ENCODE peak calls at places on chromosome 6, in six cellular contexts. D, I, N, O, G and U are unnamed samples.

GRCh38 chr6:108904731-108905130 is 56.5 kb downstream of the ARMC2 start:
- DNase-seq in I (no peak), G (no peak), D (no peak), O (no peak), N (no peak), U (no peak)

GRCh38 chr6:157242791-157243190 is 80.5 kb downstream of the TMEM242 start:
- DNase-seq in D (no peak), N (no peak), O (no peak), I (no peak), G (no peak), U (no peak)

GRCh38 chr6:136792066-136792944 is at the start of gene MAP3K5:
- DNase-seq in N (peak; percentile 89), I (peak; percentile 55), O (peak; percentile 86), D (peak; percentile 89), G (peak; percentile 87), U (peak; percentile 84)

GRCh38 chr6:25504661-25505060 is 147.4 kb upstream of the SCGN start:
- DNase-seq in I (no peak), D (no peak), G (no peak), O (peak; percentile 48), N (no peak), U (no peak)

GRCh38 chr6:148513145-148514071 is 170.8 kb downstream of the SASH1 start:
- DNase-seq in D (no peak), N (no peak), G (no peak), I (no peak), O (peak; percentile 50), U (no peak)

GRCh38 chr6:157982297-157982579 is 575 bp downstream of the SYNJ2 start:
- DNase-seq in D (peak; percentile 48), O (peak; percentile 64), I (no peak), N (no peak), G (no peak), U (no peak)

GRCh38 chr6:73451166-73452106 is 661 bp downstream of the CGAS start:
- DNase-seq in O (peak; percentile 72), D (peak; percentile 63), I (no peak), N (peak; percentile 25), G (peak; percentile 60), U (no peak)

GRCh38 chr6:150905769-150906168 is 40.3 kb downstream of the MTHFD1L start:
- DNase-seq in G (no peak), O (no peak), I (no peak), D (no peak), N (no peak), U (no peak)

GRCh38 chr6:25359191-25359861 is 80.2 kb downstream of the CARMIL1 start:
- DNase-seq in G (no peak), D (no peak), I (peak; percentile 14), O (peak; percentile 66), N (no peak), U (no peak)

GRCh38 chr6:31585531-31585930 is 546 bp upstream of the LST1 start:
- DNase-seq in G (peak; percentile 70), O (peak; percentile 25), I (no peak), N (no peak), D (peak; percentile 54), U (no peak)

GRCh38 chr6:89009624-89010059 is 46.2 kb upstream of the RNGTT start:
- DNase-seq in G (no peak), O (no peak), D (no peak), I (no peak), N (no peak), U (no peak)

GRCh38 chr6:167113935-167114910 is 8.7 kb upstream of the CCR6 start:
- DNase-seq in D (peak; percentile 63), O (no peak), G (peak; percentile 84), I (no peak), N (peak; percentile 33), U (no peak)

GRCh38 chr6:143806282-143807102 is 36.6 kb upstream of the LTV1 start:
- DNase-seq in N (no peak), O (peak; percentile 80), I (no peak), D (peak; percentile 85), G (peak; percentile 93), U (no peak)

GRCh38 chr6:52162940-52163908 is 23.0 kb upstream of the IL17A start:
- DNase-seq in O (peak; percentile 24), D (no peak), N (no peak), I (no peak), G (no peak), U (no peak)

GRCh38 chr6:11214911-11215310 is 17.6 kb downstream of the NEDD9 start:
- DNase-seq in D (no peak), I (no peak), O (no peak), N (no peak), G (no peak), U (no peak)

GRCh38 chr6:1424306-1424927 is 35.0 kb downstream of the FOXF2 start:
- DNase-seq in I (no peak), N (no peak), D (peak; percentile 44), O (peak; percentile 73), G (peak; percentile 37), U (peak; percentile 60)

GRCh38 chr6:27726620-27727023 is 185.6 kb downstream of the OR2B2 start:
- DNase-seq in D (peak; percentile 16), G (peak; percentile 21), N (no peak), I (no peak), O (peak; percentile 64), U (no peak)

GRCh38 chr6:123316733-123317323 is 319.9 kb downstream of the TRDN start:
- DNase-seq in O (no peak), I (no peak), D (no peak), G (no peak), N (no peak), U (no peak)

GRCh38 chr6:27214126-27214601 is 33.3 kb upstream of the PRSS16 start:
- DNase-seq in D (no peak), O (peak; percentile 56), N (no peak), G (peak; percentile 9), I (no peak), U (no peak)

GRCh38 chr6:30470968-30471367 is 18.3 kb upstream of the HLA-E start:
- DNase-seq in O (no peak), I (no peak), D (no peak), N (no peak), G (no peak), U (no peak)

GRCh38 chr6:42259841-42260395 is 42.3 kb upstream of the MRPS10 start:
- DNase-seq in N (no peak), D (no peak), I (no peak), O (no peak), G (no peak), U (no peak)

GRCh38 chr6:90065173-90065572 is 170.9 kb downstream of the GJA10 start:
- DNase-seq in I (no peak), N (no peak), O (no peak), G (no peak), D (no peak), U (no peak)

GRCh38 chr6:123226398-123226797 is 230.4 kb downstream of the CLVS2 start:
- DNase-seq in D (no peak), N (no peak), G (no peak), I (no peak), O (no peak), U (no peak)

GRCh38 chr6:130965657-130966056 is 97.4 kb downstream of the EPB41L2 start:
- DNase-seq in G (no peak), O (no peak), N (no peak), I (no peak), D (no peak), U (no peak)

GRCh38 chr6:150142304-150142656 is 564 bp upstream of the PPP1R14C start:
- DNase-seq in O (peak; percentile 89), I (no peak), G (no peak), N (no peak), D (no peak), U (no peak)

GRCh38 chr6:31763617-31763940 is 1.1 kb downstream of the SAPCD1 start:
- DNase-seq in G (no peak), D (no peak), O (no peak), N (no peak), I (no peak), U (no peak)

GRCh38 chr6:165181951-165182414 is 127.4 kb downstream of the C6orf118 start:
- DNase-seq in D (no peak), I (no peak), N (no peak), O (peak; percentile 3), G (no peak), U (no peak)

GRCh38 chr6:167145468-167145867 is 12.3 kb downstream of the GPR31 start:
- DNase-seq in D (no peak), N (no peak), G (no peak), O (no peak), I (no peak), U (no peak)

GRCh38 chr6:169263836-169264608 is 10.4 kb upstream of the THBS2 start:
- DNase-seq in N (no peak), I (no peak), D (no peak), O (peak; percentile 76), G (no peak), U (no peak)

GRCh38 chr6:3455121-3455489 is 1.7 kb downstream of the SLC22A23 start:
- DNase-seq in N (no peak), O (no peak), I (no peak), D (peak; percentile 43), G (peak; percentile 51), U (no peak)

GRCh38 chr6:74409447-74409846 is 713.4 kb downstream of the CD109 start:
- DNase-seq in I (no peak), G (no peak), N (no peak), D (no peak), O (no peak), U (no peak)

GRCh38 chr6:3751019-3751729 is at the start of gene PXDC1:
- DNase-seq in O (peak; percentile 50), I (no peak), G (peak; percentile 27), N (no peak), D (peak; percentile 38), U (no peak)

GRCh38 chr6:73873081-73873480 is 177.1 kb downstream of the CD109 start:
- DNase-seq in O (no peak), G (no peak), I (no peak), N (no peak), D (no peak), U (no peak)

GRCh38 chr6:138486249-138487121 is 12.8 kb downstream of the NHSL1 start:
- DNase-seq in D (no peak), N (no peak), O (peak; percentile 6), G (no peak), I (no peak), U (no peak)

GRCh38 chr6:158072083-158072721 is 90.5 kb downstream of the SYNJ2 start:
- DNase-seq in I (no peak), N (peak; percentile 60), G (peak; percentile 80), O (peak; percentile 90), D (peak; percentile 77), U (no peak)